ENCODE peak calls at places on chromosomes 6 and 20, in six cellular contexts. M, N, A, E, X and C are unnamed samples.

GRCh38 chr20:3163099-3164042 is 3.7 kb upstream of the FASTKD5 start:
- DNase-seq in M (no peak), N (no peak), A (no peak), E (no peak), X (no peak), C (no peak)

GRCh38 chr20:11379257-11380011 is 538.3 kb upstream of the BTBD3 start:
- DNase-seq in M (no peak), N (no peak), A (no peak), E (no peak), X (no peak), C (no peak)

GRCh38 chr6:72382602-72383529 is 239.0 kb upstream of the KCNQ5 start:
- DNase-seq in M (no peak), N (no peak), A (no peak), E (no peak), X (no peak), C (no peak)

GRCh38 chr6:36252005-36252404 is 17.9 kb upstream of the PNPLA1 start:
- DNase-seq in M (no peak), N (no peak), A (no peak), E (no peak), X (no peak), C (no peak)

GRCh38 chr20:18443841-18444240 is 23.0 kb downstream of the DZANK1 start:
- DNase-seq in M (no peak), N (no peak), A (no peak), E (no peak), X (peak; percentile 0), C (no peak)

GRCh38 chr6:34543421-34543820 is 12.7 kb downstream of the SPDEF start:
- DNase-seq in M (no peak), N (peak; percentile 21), A (no peak), E (no peak), X (no peak), C (peak; percentile 4)

GRCh38 chr6:151576658-151577057 is 82.8 kb downstream of the CCDC170 start:
- DNase-seq in M (no peak), N (no peak), A (no peak), E (no peak), X (no peak), C (no peak)

GRCh38 chr20:51335329-51335841 is 207.1 kb downstream of the NFATC2 start:
- DNase-seq in M (no peak), N (peak; percentile 92), A (peak; percentile 70), E (no peak), X (no peak), C (peak; percentile 98)

GRCh38 chr6:21985904-21986303 is 310.9 kb downstream of the PRL start:
- DNase-seq in M (no peak), N (no peak), A (no peak), E (no peak), X (no peak), C (no peak)

GRCh38 chr20:3092611-3093379 is 8.3 kb upstream of the AVP start:
- DNase-seq in M (no peak), N (no peak), A (peak; percentile 64), E (no peak), X (no peak), C (no peak)

GRCh38 chr6:112881027-112881426 is 533.9 kb downstream of the RFPL4B start:
- DNase-seq in M (no peak), N (peak; percentile 24), A (no peak), E (no peak), X (no peak), C (peak; percentile 29)

GRCh38 chr20:63698739-63699465 is 2.5 kb downstream of the TNFRSF6B start:
- DNase-seq in M (peak; percentile 45), N (peak; percentile 71), A (peak; percentile 85), E (peak; percentile 92), X (no peak), C (peak; percentile 70)

GRCh38 chr20:14632906-14633305 is 295.5 kb upstream of the FLRT3 start:
- DNase-seq in M (no peak), N (no peak), A (no peak), E (no peak), X (no peak), C (no peak)

GRCh38 chr6:52568320-52568719 is 8.5 kb downstream of the TRAM2 start:
- DNase-seq in M (no peak), N (no peak), A (no peak), E (no peak), X (no peak), C (no peak)